ENCODE peak calls at places on chromosome 10, in six cellular contexts. One of them, this sample, is unnamed.

GRCh38 chr10:102660891-102661613 is 16.8 kb downstream of the TRIM8 start:
- DNase-seq in AG04450: peak; percentile 71
- DNase-seq in suprapubic skin: no peak
- DNase-seq in GM12865: peak; percentile 92
- DNase-seq in PC-3: no peak
- DNase-seq in AG10803: peak; percentile 84
- DNase-seq in this sample: no peak

GRCh38 chr10:75432176-75432575 is 752 bp downstream of the LRMDA start:
- DNase-seq in suprapubic skin: no peak
- DNase-seq in GM12865: no peak
- DNase-seq in AG10803: no peak
- DNase-seq in AG04450: no peak
- DNase-seq in PC-3: no peak
- DNase-seq in this sample: no peak

GRCh38 chr10:4303045-4303444 is 518.0 kb upstream of the KLF6 start:
- DNase-seq in suprapubic skin: no peak
- DNase-seq in GM12865: no peak
- DNase-seq in AG04450: no peak
- DNase-seq in PC-3: no peak
- DNase-seq in AG10803: peak; percentile 1
- DNase-seq in this sample: no peak

GRCh38 chr10:47346572-47347302 is 1.4 kb upstream of the RBP3 start:
- DNase-seq in AG10803: no peak
- DNase-seq in GM12865: no peak
- DNase-seq in AG04450: no peak
- DNase-seq in suprapubic skin: peak; percentile 65
- DNase-seq in PC-3: no peak
- DNase-seq in this sample: no peak

GRCh38 chr10:60237977-60238376 is 151.7 kb downstream of the ANK3 start:
- DNase-seq in AG10803: peak; percentile 8
- DNase-seq in AG04450: no peak
- DNase-seq in PC-3: peak; percentile 81
- DNase-seq in suprapubic skin: no peak
- DNase-seq in GM12865: peak; percentile 41
- DNase-seq in this sample: no peak

GRCh38 chr10:5482016-5482415 is 17.4 kb downstream of the CALML5 start:
- DNase-seq in AG04450: no peak
- DNase-seq in PC-3: no peak
- DNase-seq in suprapubic skin: no peak
- DNase-seq in AG10803: no peak
- DNase-seq in GM12865: no peak
- DNase-seq in this sample: no peak

GRCh38 chr10:128411624-128412023 is 285.4 kb upstream of the MKI67 start:
- DNase-seq in AG04450: no peak
- DNase-seq in PC-3: no peak
- DNase-seq in suprapubic skin: no peak
- DNase-seq in AG10803: no peak
- DNase-seq in GM12865: no peak
- DNase-seq in this sample: no peak

GRCh38 chr10:77671594-77672252 is 34.1 kb upstream of the KCNMA1 start:
- DNase-seq in suprapubic skin: no peak
- DNase-seq in AG10803: no peak
- DNase-seq in AG04450: no peak
- DNase-seq in GM12865: peak; percentile 30
- DNase-seq in PC-3: no peak
- DNase-seq in this sample: no peak

GRCh38 chr10:122342293-122343134 is 32.0 kb upstream of the PLEKHA1 start:
- DNase-seq in AG10803: peak; percentile 53
- DNase-seq in GM12865: peak; percentile 41
- DNase-seq in AG04450: peak; percentile 20
- DNase-seq in PC-3: peak; percentile 73
- DNase-seq in suprapubic skin: no peak
- DNase-seq in this sample: no peak

GRCh38 chr10:127966875-127967274 is 60.0 kb downstream of the PTPRE start:
- DNase-seq in GM12865: no peak
- DNase-seq in AG04450: no peak
- DNase-seq in suprapubic skin: no peak
- DNase-seq in PC-3: no peak
- DNase-seq in AG10803: no peak
- DNase-seq in this sample: no peak

GRCh38 chr10:3090914-3091313 is 23.6 kb downstream of the PFKP start:
- DNase-seq in AG04450: no peak
- DNase-seq in AG10803: peak; percentile 53
- DNase-seq in PC-3: peak; percentile 67
- DNase-seq in suprapubic skin: no peak
- DNase-seq in GM12865: no peak
- DNase-seq in this sample: no peak

GRCh38 chr10:103720328-103720963 is 134.9 kb downstream of the SH3PXD2A start:
- DNase-seq in suprapubic skin: no peak
- DNase-seq in PC-3: no peak
- DNase-seq in GM12865: no peak
- DNase-seq in AG10803: no peak
- DNase-seq in AG04450: no peak
- DNase-seq in this sample: no peak

GRCh38 chr10:110488124-110488681 is 9.5 kb upstream of the DUSP5 start:
- DNase-seq in GM12865: no peak
- DNase-seq in AG10803: peak; percentile 38
- DNase-seq in AG04450: no peak
- DNase-seq in PC-3: peak; percentile 68
- DNase-seq in suprapubic skin: no peak
- DNase-seq in this sample: no peak

GRCh38 chr10:88392222-88392621 is 190.9 kb downstream of the RNLS start:
- DNase-seq in suprapubic skin: no peak
- DNase-seq in PC-3: no peak
- DNase-seq in AG10803: no peak
- DNase-seq in GM12865: peak; percentile 91
- DNase-seq in AG04450: no peak
- DNase-seq in this sample: no peak

GRCh38 chr10:97204826-97205679 is 19.3 kb upstream of the SLIT1 start:
- DNase-seq in AG10803: no peak
- DNase-seq in PC-3: no peak
- DNase-seq in GM12865: no peak
- DNase-seq in AG04450: no peak
- DNase-seq in suprapubic skin: peak; percentile 55
- DNase-seq in this sample: no peak

GRCh38 chr10:128092454-128092853 is 33.8 kb downstream of the MKI67 start:
- DNase-seq in AG10803: peak; percentile 22
- DNase-seq in GM12865: no peak
- DNase-seq in PC-3: no peak
- DNase-seq in AG04450: no peak
- DNase-seq in suprapubic skin: no peak
- DNase-seq in this sample: no peak

GRCh38 chr10:7563368-7563767 is 103.4 kb downstream of the ITIH5 start:
- DNase-seq in AG10803: peak; percentile 79
- DNase-seq in AG04450: peak; percentile 20
- DNase-seq in GM12865: no peak
- DNase-seq in PC-3: no peak
- DNase-seq in suprapubic skin: no peak
- DNase-seq in this sample: no peak

GRCh38 chr10:130363051-130363450 is 226.9 kb downstream of the GLRX3 start:
- DNase-seq in GM12865: no peak
- DNase-seq in suprapubic skin: peak; percentile 73
- DNase-seq in AG10803: no peak
- DNase-seq in PC-3: no peak
- DNase-seq in AG04450: no peak
- DNase-seq in this sample: no peak

GRCh38 chr10:117720931-117721826 is 178.6 kb downstream of the EMX2 start:
- DNase-seq in suprapubic skin: no peak
- DNase-seq in PC-3: no peak
- DNase-seq in AG10803: no peak
- DNase-seq in GM12865: no peak
- DNase-seq in AG04450: no peak
- DNase-seq in this sample: no peak

GRCh38 chr10:56090914-56091540 is 270.0 kb downstream of the ZWINT start:
- DNase-seq in AG04450: no peak
- DNase-seq in PC-3: no peak
- DNase-seq in suprapubic skin: no peak
- DNase-seq in GM12865: no peak
- DNase-seq in AG10803: no peak
- DNase-seq in this sample: no peak

GRCh38 chr10:5814110-5815107 is 1.2 kb upstream of the GDI2 start:
- DNase-seq in suprapubic skin: peak; percentile 44
- DNase-seq in AG10803: peak; percentile 20
- DNase-seq in AG04450: no peak
- DNase-seq in PC-3: no peak
- DNase-seq in GM12865: peak; percentile 68
- DNase-seq in this sample: no peak

GRCh38 chr10:51046668-51047067 is 27.6 kb upstream of the PRKG1 start:
- DNase-seq in GM12865: no peak
- DNase-seq in AG10803: no peak
- DNase-seq in suprapubic skin: no peak
- DNase-seq in PC-3: no peak
- DNase-seq in AG04450: no peak
- DNase-seq in this sample: no peak

GRCh38 chr10:104935656-104936055 is 294.6 kb downstream of the SORCS3 start:
- DNase-seq in AG10803: no peak
- DNase-seq in suprapubic skin: no peak
- DNase-seq in PC-3: no peak
- DNase-seq in AG04450: no peak
- DNase-seq in GM12865: no peak
- DNase-seq in this sample: no peak

GRCh38 chr10:6148908-6149307 is 53.8 kb upstream of the PFKFB3 start:
- DNase-seq in AG04450: no peak
- DNase-seq in suprapubic skin: no peak
- DNase-seq in AG10803: no peak
- DNase-seq in GM12865: no peak
- DNase-seq in PC-3: peak; percentile 16
- DNase-seq in this sample: no peak

GRCh38 chr10:124736491-124737136 is 7.6 kb downstream of the FAM53B start:
- DNase-seq in suprapubic skin: no peak
- DNase-seq in AG10803: peak; percentile 67
- DNase-seq in PC-3: peak; percentile 5
- DNase-seq in AG04450: peak; percentile 56
- DNase-seq in GM12865: no peak
- DNase-seq in this sample: no peak

DNA sequence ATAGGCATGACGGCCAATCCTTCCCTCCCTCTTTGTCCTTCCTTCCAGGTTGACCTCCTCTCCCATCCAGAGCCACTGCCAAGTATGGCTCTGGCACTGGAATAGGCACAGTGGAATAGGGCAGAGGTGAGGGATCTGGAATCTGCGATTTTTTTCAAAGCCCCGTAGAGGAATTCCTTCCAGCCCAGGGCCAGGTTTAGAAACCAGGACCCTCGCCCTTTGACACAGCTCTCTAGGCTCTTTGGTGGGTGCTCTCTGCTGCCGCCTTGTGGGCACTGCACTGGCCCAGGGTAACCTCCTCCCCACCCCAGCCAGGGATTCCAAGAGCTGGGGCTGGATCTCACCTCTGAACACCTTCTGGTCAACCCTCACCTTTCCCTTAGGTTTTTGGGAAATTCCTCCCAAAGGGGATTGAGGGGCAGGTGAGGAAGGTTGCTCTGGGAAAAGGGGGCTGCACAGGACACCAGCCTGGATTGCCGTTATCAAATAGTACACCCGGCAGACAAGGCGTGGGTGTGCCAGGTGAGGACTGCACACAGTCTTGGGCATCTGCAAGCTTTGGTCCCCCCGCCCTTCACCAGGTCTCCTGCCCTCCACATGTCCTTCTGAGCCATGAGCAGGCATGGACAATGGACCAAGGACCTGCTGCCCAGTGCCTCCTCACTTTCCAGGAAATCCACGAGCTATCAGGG is 22.8 kb downstream of the C10orf105 start:
- DNase-seq in AG04450: no peak
- DNase-seq in AG10803: no peak
- DNase-seq in GM12865: peak; percentile 59
- DNase-seq in suprapubic skin: no peak
- DNase-seq in PC-3: peak; percentile 47
- DNase-seq in this sample: no peak
- TF ChIP-seq CTCF in AG04450: peak; percentile 90
- TF ChIP-seq CTCF in AG10803: peak; percentile 94
- TF ChIP-seq CTCF in GM12865: peak; percentile 95
- TF ChIP-seq CTCF in suprapubic skin: peak; percentile 79
- TF ChIP-seq CTCF in PC-3: peak; percentile 78
- TF ChIP-seq CTCF in this sample: peak; percentile 98

DNA sequence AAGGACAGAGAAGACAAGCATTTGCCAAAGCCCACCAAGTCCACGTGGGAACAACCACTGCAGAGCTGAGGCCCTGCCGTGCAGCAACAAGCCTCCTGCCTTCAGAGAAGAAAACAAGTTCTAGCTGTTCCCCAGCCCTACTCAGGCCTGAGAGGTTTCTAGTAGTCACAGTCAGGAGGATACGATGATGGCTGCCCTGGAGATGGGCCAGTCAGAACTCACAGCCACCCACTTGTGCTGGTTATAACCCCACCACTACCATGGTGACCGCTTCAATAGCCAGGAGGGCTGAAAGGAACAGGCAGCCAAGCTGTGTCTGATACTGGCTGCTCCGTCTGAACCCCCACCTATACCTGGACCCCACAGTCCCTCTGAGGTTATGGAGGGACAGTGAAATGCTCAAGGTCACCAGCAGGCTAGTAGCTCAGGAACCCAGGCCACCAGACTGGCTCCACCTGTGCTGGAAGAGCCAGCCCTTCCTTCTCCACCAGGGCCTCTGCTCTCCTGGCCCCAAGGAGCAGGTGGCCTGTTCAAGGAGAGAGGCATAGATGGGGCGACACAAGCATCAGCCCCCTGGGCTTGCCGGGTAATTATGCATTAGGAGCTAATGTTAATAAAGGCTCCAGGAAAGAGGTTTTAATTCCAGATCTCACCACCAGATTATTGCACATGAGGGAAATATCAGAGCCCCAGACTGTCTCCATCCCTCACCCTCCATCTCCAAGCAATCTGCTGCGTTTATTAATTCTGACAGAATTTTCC is 125.8 kb upstream of the PCBD1 start:
- DNase-seq in suprapubic skin: no peak
- DNase-seq in GM12865: no peak
- DNase-seq in AG10803: no peak
- DNase-seq in PC-3: no peak
- DNase-seq in AG04450: no peak
- DNase-seq in this sample: no peak
- TF ChIP-seq CTCF in suprapubic skin: no peak
- TF ChIP-seq CTCF in GM12865: no peak
- TF ChIP-seq CTCF in AG10803: no peak
- TF ChIP-seq CTCF in PC-3: no peak
- TF ChIP-seq CTCF in AG04450: no peak
- TF ChIP-seq CTCF in this sample: no peak

GRCh38 chr10:113820507-113820906 is 33.4 kb downstream of the DCLRE1A start:
- DNase-seq in AG04450: no peak
- DNase-seq in PC-3: no peak
- DNase-seq in suprapubic skin: no peak
- DNase-seq in GM12865: no peak
- DNase-seq in AG10803: no peak
- DNase-seq in this sample: no peak
- TF ChIP-seq CTCF in AG04450: no peak
- TF ChIP-seq CTCF in PC-3: peak; percentile 37
- TF ChIP-seq CTCF in suprapubic skin: no peak
- TF ChIP-seq CTCF in GM12865: peak; percentile 10
- TF ChIP-seq CTCF in AG10803: no peak
- TF ChIP-seq CTCF in this sample: peak; percentile 26

GRCh38 chr10:19488592-19489280 is 327.5 kb upstream of the PLXDC2 start:
- DNase-seq in AG10803: peak; percentile 4
- DNase-seq in GM12865: no peak
- DNase-seq in PC-3: no peak
- DNase-seq in AG04450: no peak
- DNase-seq in suprapubic skin: no peak
- DNase-seq in this sample: no peak

GRCh38 chr10:19498348-19499290 is 317.6 kb upstream of the PLXDC2 start:
- DNase-seq in suprapubic skin: no peak
- DNase-seq in AG04450: no peak
- DNase-seq in PC-3: peak; percentile 16
- DNase-seq in GM12865: no peak
- DNase-seq in AG10803: peak; percentile 24
- DNase-seq in this sample: peak; percentile 15

GRCh38 chr10:19499291-19499765 is 316.9 kb upstream of the PLXDC2 start:
- DNase-seq in AG10803: no peak
- DNase-seq in AG04450: no peak
- DNase-seq in GM12865: no peak
- DNase-seq in PC-3: peak; percentile 17
- DNase-seq in suprapubic skin: no peak
- DNase-seq in this sample: no peak

GRCh38 chr10:19493917-19494316 is 322.3 kb upstream of the PLXDC2 start:
- DNase-seq in suprapubic skin: no peak
- DNase-seq in PC-3: no peak
- DNase-seq in GM12865: no peak
- DNase-seq in AG04450: no peak
- DNase-seq in AG10803: no peak
- DNase-seq in this sample: no peak
- TF ChIP-seq CTCF in suprapubic skin: no peak
- TF ChIP-seq CTCF in PC-3: no peak
- TF ChIP-seq CTCF in GM12865: no peak
- TF ChIP-seq CTCF in AG04450: no peak
- TF ChIP-seq CTCF in AG10803: no peak
- TF ChIP-seq CTCF in this sample: no peak

This sample was measured in epithelial cell of proximal tubule.